ENCODE peak calls at places on chromosomes 7 and 10, in four cellular contexts. U is prostate gland, Z is non-pigmented ciliary epithelial cell, S is H7. B is an unnamed sample.

GRCh38 chr10:132400041-132400546 is 3.1 kb downstream of the PWWP2B start:
- DNase-seq in S (peak; percentile 80), U (no peak), Z (no peak), B (no peak)

GRCh38 chr7:66899552-66900280 is 21.3 kb upstream of the TMEM248 start:
- DNase-seq in S (no peak), U (no peak), Z (no peak), B (no peak)

GRCh38 chr7:101553018-101553770 is 75.9 kb downstream of the MYL10 start:
- DNase-seq in Z (no peak), S (peak; percentile 56), U (no peak), B (no peak)

GRCh38 chr10:111297351-111297848 is 220.6 kb downstream of the ADRA2A start:
- DNase-seq in U (no peak), Z (no peak), S (no peak), B (no peak)

GRCh38 chr7:74043523-74043951 is 15.6 kb downstream of the ELN start:
- DNase-seq in S (peak; percentile 90), U (no peak), Z (no peak), B (no peak)

GRCh38 chr7:5139998-5140397 is 50.0 kb upstream of the WIPI2 start:
- DNase-seq in Z (no peak), U (no peak), S (peak; percentile 70), B (no peak)

GRCh38 chr7:132433286-132433685 is 143.0 kb downstream of the PLXNA4 start:
- DNase-seq in U (no peak), Z (no peak), S (no peak), B (no peak)

GRCh38 chr10:11782793-11783557 is 40.2 kb upstream of the PROSER2 start:
- DNase-seq in S (peak; percentile 74), Z (no peak), U (peak; percentile 43), B (peak; percentile 23)

GRCh38 chr7:158546214-158546613 is 41.4 kb downstream of the PTPRN2 start:
- DNase-seq in S (no peak), U (no peak), Z (no peak), B (no peak)

GRCh38 chr7:20340839-20341238 is 10.1 kb downstream of the ITGB8 start:
- DNase-seq in Z (no peak), S (peak; percentile 18), U (peak; percentile 91), B (no peak)

GRCh38 chr7:84073476-84073875 is 121.1 kb downstream of the SEMA3A start:
- DNase-seq in U (no peak), S (no peak), Z (no peak), B (no peak)

GRCh38 chr10:14382022-14382421 is 51.3 kb upstream of the FRMD4A start:
- DNase-seq in U (no peak), S (no peak), Z (no peak), B (no peak)

GRCh38 chr7:149772236-149772820 is 1.1 kb downstream of the ZNF467 start:
- DNase-seq in Z (no peak), S (peak; percentile 92), U (no peak), B (no peak)

GRCh38 chr10:46048152-46048551 is 2.1 kb upstream of the MSMB start:
- DNase-seq in U (no peak), S (no peak), Z (no peak), B (peak; percentile 92)

GRCh38 chr10:17816208-17816607 is 7.1 kb downstream of the MRC1 start:
- DNase-seq in S (no peak), U (no peak), Z (no peak), B (no peak)

GRCh38 chr7:31017036-31017747 is 34.9 kb upstream of the ADCYAP1R1 start:
- DNase-seq in S (peak; percentile 53), U (no peak), Z (no peak), B (no peak)

GRCh38 chr10:102421645-102422585 is 1.3 kb downstream of the FBXL15 start:
- DNase-seq in U (no peak), S (peak; percentile 74), Z (no peak), B (peak; percentile 26)

GRCh38 chr7:132199626-132200025 is 376.6 kb downstream of the PLXNA4 start:
- DNase-seq in S (no peak), U (no peak), Z (no peak), B (no peak)

GRCh38 chr7:105306160-105306784 is 82.4 kb downstream of the SRPK2 start:
- DNase-seq in S (no peak), U (peak; percentile 12), Z (no peak), B (no peak)

GRCh38 chr10:48450811-48451466 is 144.5 kb downstream of the MAPK8 start:
- DNase-seq in S (peak; percentile 60), Z (no peak), U (no peak), B (no peak)

GRCh38 chr7:17171427-17171826 is 127.0 kb upstream of the AHR start:
- DNase-seq in U (no peak), Z (no peak), S (no peak), B (no peak)

GRCh38 chr7:30841025-30841735 is 70.0 kb downstream of the MINDY4 start:
- DNase-seq in Z (no peak), S (no peak), U (no peak), B (no peak)

GRCh38 chr7:1377111-1377909 is 82.0 kb downstream of the MICALL2 start:
- DNase-seq in S (no peak), U (no peak), Z (no peak), B (no peak)

GRCh38 chr10:76066457-76066856 is 635.0 kb downstream of the LRMDA start:
- DNase-seq in Z (no peak), S (no peak), U (no peak), B (no peak)

GRCh38 chr10:103884681-103885139 is 29.3 kb upstream of the SH3PXD2A start:
- DNase-seq in Z (no peak), U (peak; percentile 30), S (peak; percentile 77), B (peak; percentile 22)

GRCh38 chr7:139043823-139044812 is 8.3 kb upstream of the ZC3HAV1L start:
- DNase-seq in U (no peak), S (no peak), Z (no peak), B (no peak)

GRCh38 chr7:6286486-6286885 is 14.1 kb upstream of the CYTH3 start:
- DNase-seq in S (no peak), U (no peak), Z (no peak), B (no peak)

GRCh38 chr10:12635127-12635541 is 285.8 kb downstream of the CAMK1D start:
- DNase-seq in U (no peak), Z (no peak), S (no peak), B (no peak)

GRCh38 chr10:123997486-123998196 is 95.8 kb downstream of the CHST15 start:
- DNase-seq in Z (peak; percentile 97), U (no peak), S (peak; percentile 14), B (no peak)

GRCh38 chr10:130243015-130243414 is 106.8 kb downstream of the GLRX3 start:
- DNase-seq in Z (no peak), U (no peak), S (no peak), B (no peak)

GRCh38 chr7:137328389-137329120 is 15.0 kb downstream of the PTN start:
- DNase-seq in Z (no peak), S (no peak), U (no peak), B (no peak)

GRCh38 chr10:784759-785538 is 95.5 kb upstream of the DIP2C start:
- DNase-seq in S (peak; percentile 84), U (peak; percentile 43), Z (peak; percentile 49), B (no peak)

B was measured in LNCaP clone FGC.